ENCODE peak calls at places on chromosomes 13 and 19, in five cellular contexts. F is thoracic aorta, H is neural progenitor cell, G is hepatocyte, N is coronary artery. Z is an unnamed sample.

GRCh38 chr19:38930776-38931761 is at the start of gene MRPS12:
- DNase-seq in G (peak; percentile 99), F (peak; percentile 95), H (peak; percentile 100), N (peak; percentile 99), Z (peak; percentile 98)

GRCh38 chr13:102231486-102231885 is 170.4 kb downstream of the FGF14 start:
- DNase-seq in H (no peak), F (no peak), N (no peak), G (no peak), Z (no peak)

GRCh38 chr19:5927439-5927821 is 13.4 kb downstream of the CAPS start:
- DNase-seq in G (no peak), F (no peak), H (no peak), N (no peak), Z (no peak)

GRCh38 chr13:109715902-109716301 is 70.5 kb downstream of the IRS2 start:
- DNase-seq in G (peak; percentile 52), F (no peak), H (peak; percentile 38), N (no peak), Z (no peak)

GRCh38 chr13:41637578-41637977 is 180.2 kb downstream of the RGCC start:
- DNase-seq in H (no peak), G (no peak), N (no peak), F (no peak), Z (no peak)

GRCh38 chr13:32538234-32538620 is 368 bp downstream of the N4BP2L2 start:
- DNase-seq in H (peak; percentile 66), F (no peak), N (peak; percentile 76), G (peak; percentile 54), Z (no peak)

GRCh38 chr13:74931698-74932433 is 550.1 kb downstream of the TBC1D4 start:
- DNase-seq in G (no peak), F (no peak), H (no peak), N (no peak), Z (no peak)

GRCh38 chr13:105135852-105136251 is 1399.6 kb downstream of the EFNB2 start:
- DNase-seq in F (no peak), N (no peak), H (no peak), G (no peak), Z (no peak)

GRCh38 chr13:111115841-111116500 is 861 bp downstream of the ARHGEF7 start:
- DNase-seq in G (peak; percentile 71), H (peak; percentile 75), F (no peak), N (no peak), Z (peak; percentile 45)

GRCh38 chr19:17232258-17232657 is 6.2 kb downstream of the OCEL1 start:
- DNase-seq in F (no peak), G (no peak), N (no peak), H (no peak), Z (no peak)

GRCh38 chr13:53137777-53138176 is 109.2 kb downstream of the OLFM4 start:
- DNase-seq in N (no peak), G (peak; percentile 63), F (no peak), H (no peak), Z (peak; percentile 39)

GRCh38 chr13:99981115-99982020 is at the start of gene ZIC2:
- DNase-seq in N (no peak), G (peak; percentile 51), H (peak; percentile 96), F (no peak), Z (peak; percentile 29)

DNA sequence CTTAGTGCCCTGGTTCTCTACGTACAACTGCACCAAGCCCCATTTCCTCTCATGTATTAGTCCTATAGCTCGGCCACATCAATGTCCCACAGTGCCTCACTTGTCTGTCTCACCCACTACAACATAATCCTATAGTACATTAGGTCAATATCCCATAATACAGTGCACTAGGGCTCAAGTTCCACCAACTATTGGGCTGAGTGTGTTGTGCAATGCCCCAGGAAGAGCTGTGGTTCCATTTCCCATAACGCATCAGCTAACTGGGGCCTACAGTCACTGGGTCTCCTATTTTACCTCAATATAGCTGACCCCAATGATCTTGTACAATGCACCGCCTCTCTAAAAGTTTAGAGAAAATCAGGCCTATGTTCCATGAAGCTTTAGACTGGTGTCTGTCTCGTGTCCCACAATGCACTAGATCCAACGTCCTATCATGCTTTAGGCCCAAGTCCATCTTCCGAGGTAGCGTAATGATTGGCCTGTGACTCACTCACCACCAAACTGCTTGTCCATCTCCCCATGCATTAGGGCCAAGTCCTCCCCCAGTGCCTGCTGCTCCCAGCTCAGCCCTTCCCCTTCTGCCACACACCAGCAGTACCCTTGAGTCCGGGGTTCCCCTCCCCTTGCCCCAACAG is 21.8 kb downstream of the TSKS start:
- DNase-seq in G (no peak), N (no peak), F (no peak), H (no peak), Z (no peak)
- H3K27ac ChIP-seq in G (no peak overlapping the region), N (no peak overlapping the region), F (no peak overlapping the region), H (no peak overlapping the region), Z (no peak overlapping the region)

GRCh38 chr19:51706296-51706695 is 13.2 kb downstream of the SPACA6 start:
- DNase-seq in H (no peak), G (no peak), N (no peak), F (no peak), Z (no peak)
- TF ChIP-seq CTCF in H (no peak), G (no peak), N (no peak), F (no peak), Z (no peak)

GRCh38 chr13:59666504-59666903 is 497.2 kb downstream of the DIAPH3 start:
- DNase-seq in G (no peak), F (no peak), H (no peak), N (no peak), Z (no peak)

GRCh38 chr13:59673301-59673700 is 490.4 kb downstream of the DIAPH3 start:
- DNase-seq in F (no peak), N (no peak), G (no peak), H (peak; percentile 18), Z (no peak)

GRCh38 chr13:59674616-59675015 is 489.1 kb downstream of the DIAPH3 start:
- DNase-seq in N (no peak), F (no peak), G (no peak), H (no peak), Z (no peak)

GRCh38 chr13:59672445-59672844 is 491.3 kb downstream of the DIAPH3 start:
- DNase-seq in N (no peak), H (no peak), G (no peak), F (no peak), Z (no peak)

DNA sequence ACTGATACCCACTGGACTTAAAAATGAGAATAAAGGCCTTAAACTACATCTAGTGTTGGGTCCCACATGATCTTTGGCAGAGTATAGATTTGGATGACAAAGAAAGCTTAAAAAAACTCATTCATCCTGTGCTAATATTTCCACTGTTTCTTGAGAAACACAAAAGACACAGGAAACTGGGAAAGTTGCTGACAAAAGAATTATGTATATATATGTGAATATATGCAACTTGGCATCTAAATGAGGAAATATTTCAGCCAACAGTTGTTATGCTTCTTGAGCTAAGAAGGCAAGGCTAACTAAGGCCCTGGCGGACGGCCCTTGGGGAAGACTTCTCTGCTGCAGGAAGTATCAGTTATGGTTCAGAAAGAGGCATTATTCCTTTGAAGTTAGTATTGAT is 491.9 kb downstream of the DIAPH3 start:
- DNase-seq in G (no peak), F (no peak), N (no peak), H (no peak), Z (no peak)
- H3K27ac ChIP-seq in G (no peak overlapping the region), F (no peak overlapping the region), N (no peak overlapping the region), H (no peak overlapping the region), Z (no peak overlapping the region)

DNA sequence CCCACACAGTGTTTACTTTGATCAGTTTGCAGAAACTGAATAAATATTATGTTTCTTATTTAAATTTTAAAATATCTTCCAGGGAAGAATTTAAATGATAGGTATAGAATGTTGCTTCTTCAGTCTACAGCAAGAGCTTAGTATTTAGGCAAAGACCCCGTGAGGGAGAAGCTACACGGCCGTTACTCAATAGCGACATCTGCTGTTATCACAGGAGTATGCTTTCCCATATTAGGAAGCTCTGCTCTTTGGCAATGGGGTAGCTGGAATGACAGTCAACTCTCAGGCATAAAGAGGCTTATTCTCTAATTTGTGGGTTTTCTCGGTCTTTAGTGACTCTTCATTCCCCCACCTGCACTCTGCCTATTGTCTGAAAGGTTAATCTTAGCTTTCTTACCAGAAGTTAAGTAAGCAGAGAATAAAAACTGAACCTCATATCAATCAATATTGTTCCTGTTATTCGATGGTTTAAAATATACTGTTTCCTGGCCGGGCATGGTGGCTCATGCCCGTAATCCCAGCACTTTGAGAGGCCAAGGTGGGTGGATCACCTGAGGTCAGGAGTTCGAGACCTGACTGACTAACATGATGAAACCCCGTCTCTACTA is 13.2 kb upstream of the LHFPL6 start:
- DNase-seq in G (peak; percentile 87), F (no peak), H (peak; percentile 84), N (no peak), Z (peak; percentile 64)
- TF ChIP-seq CTCF in G (peak; percentile 86), F (peak; percentile 82), H (peak; percentile 89), N (peak; percentile 79), Z (peak; percentile 61)

GRCh38 chr19:492091-492531 is 4.2 kb upstream of the MADCAM1 start:
- DNase-seq in F (no peak), N (no peak), G (peak; percentile 33), H (no peak), Z (no peak)

GRCh38 chr19:494171-495046 is 1.9 kb upstream of the MADCAM1 start:
- DNase-seq in H (no peak), N (no peak), G (peak; percentile 4), F (no peak), Z (no peak)

GRCh38 chr19:495047-495439 is 1.2 kb upstream of the MADCAM1 start:
- DNase-seq in G (no peak), F (no peak), N (no peak), H (no peak), Z (no peak)

GRCh38 chr19:495440-496332 is 600 bp upstream of the MADCAM1 start:
- DNase-seq in G (peak; percentile 43), H (peak; percentile 62), N (no peak), F (no peak), Z (peak; percentile 51)

GRCh38 chr19:493391-494170 is 2.7 kb upstream of the MADCAM1 start:
- DNase-seq in N (no peak), F (no peak), G (peak; percentile 5), H (no peak), Z (no peak)
- H3K27ac ChIP-seq in N (no peak overlapping the region), F (no peak overlapping the region), G (no peak overlapping the region), H (no peak overlapping the region), Z (no peak overlapping the region)

GRCh38 chr19:50710094-50710493 is 9.5 kb downstream of the SHANK1 start:
- DNase-seq in G (no peak), F (no peak), H (no peak), N (no peak), Z (no peak)
- TF ChIP-seq CTCF in G (no peak), F (no peak), H (no peak), N (no peak), Z (no peak)

GRCh38 chr19:46324277-46324676 is 22.6 kb upstream of the PPP5C start:
- DNase-seq in F (no peak), N (no peak), G (no peak), H (no peak), Z (no peak)
- H3K27ac ChIP-seq in F (no peak overlapping the region), N (no peak overlapping the region), G (no peak overlapping the region), H (no peak overlapping the region), Z (no peak overlapping the region)

Z was measured in ovary.